ENCODE peak calls at places on chromosomes 13 and 19, in six cellular contexts. Q, S, A, R, H and B are unnamed samples.

GRCh38 chr19:5665781-5666513 is 14.4 kb downstream of the MICOS13 start:
- DNase-seq in Q (no peak), S (peak), A (peak), R (no peak), H (peak), B (no peak)

GRCh38 chr13:40102854-40103253 is 447.4 kb downstream of the COG6 start:
- DNase-seq in Q (no peak), S (peak), A (peak), R (no peak), H (peak), B (no peak)

GRCh38 chr19:38228005-38228377 is 4.0 kb upstream of the DPF1 start:
- DNase-seq in Q (no peak), S (no peak), A (no peak), R (no peak), H (no peak), B (no peak)

GRCh38 chr19:31483226-31483857 is 134.1 kb upstream of the TSHZ3 start:
- DNase-seq in Q (no peak), S (no peak), A (no peak), R (no peak), H (no peak), B (no peak)

GRCh38 chr13:99182439-99182838 is 18.2 kb upstream of the UBAC2 start:
- DNase-seq in Q (no peak), S (no peak), A (no peak), R (no peak), H (no peak), B (no peak)

GRCh38 chr19:33024398-33024797 is 40.3 kb downstream of the RHPN2 start:
- DNase-seq in Q (no peak), S (no peak), A (no peak), R (no peak), H (no peak), B (no peak)

GRCh38 chr19:42053037-42053935 is 16.7 kb downstream of the GRIK5 start:
- DNase-seq in Q (no peak), S (no peak), A (no peak), R (no peak), H (no peak), B (no peak)

GRCh38 chr19:53131085-53131484 is 1.6 kb downstream of the ZNF415 start:
- DNase-seq in Q (no peak), S (no peak), A (no peak), R (no peak), H (no peak), B (no peak)

GRCh38 chr13:101424381-101425155 is 8.3 kb upstream of the NALCN start:
- DNase-seq in Q (no peak), S (peak), A (no peak), R (no peak), H (no peak), B (no peak)

GRCh38 chr13:39840201-39840600 is 184.7 kb downstream of the COG6 start:
- DNase-seq in Q (no peak), S (no peak), A (no peak), R (no peak), H (no peak), B (no peak)

GRCh38 chr19:495440-496332 is 600 bp upstream of the MADCAM1 start:
- DNase-seq in Q (no peak), S (no peak), A (peak), R (peak), H (peak), B (peak)

GRCh38 chr13:51035469-51035868 is 75.6 kb downstream of the C13orf42 start:
- DNase-seq in Q (no peak), S (no peak), A (no peak), R (no peak), H (no peak), B (no peak)

GRCh38 chr13:31761951-31762350 is 22.6 kb downstream of the RXFP2 start:
- DNase-seq in Q (no peak), S (no peak), A (no peak), R (no peak), H (no peak), B (no peak)

DNA sequence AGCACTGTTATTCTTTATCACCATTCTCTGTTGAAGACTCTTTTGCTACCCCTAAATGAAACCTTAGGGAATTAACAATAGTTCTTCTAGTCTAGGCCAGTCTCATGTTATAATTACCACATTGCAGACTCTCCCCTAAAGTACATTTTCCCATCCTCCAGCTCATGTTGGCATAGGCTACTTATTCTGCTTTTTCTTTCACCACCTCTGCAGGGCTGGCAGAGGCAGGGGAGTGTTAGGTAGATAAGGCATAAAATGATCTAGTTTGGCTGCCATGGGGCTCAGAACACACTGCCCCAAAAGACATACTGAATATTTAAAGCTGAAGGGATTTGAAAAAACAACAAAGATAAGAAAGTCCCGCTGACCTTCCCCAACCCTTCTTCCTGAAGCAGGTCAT is 82.7 kb upstream of the RFC3 start:
- DNase-seq in Q (no peak), S (no peak), A (no peak), R (no peak), H (no peak), B (no peak)
- TF ChIP-seq CTCF in Q (no peak), S (no peak), A (no peak), R (no peak), H (no peak), B (no peak)

GRCh38 chr13:92974905-92975429 is 251.6 kb upstream of the GPC6 start:
- DNase-seq in Q (no peak), S (no peak), A (no peak), R (no peak), H (no peak), B (no peak)
- H3K4me3 ChIP-seq in Q (no peak), S (no peak), A (no peak), R (no peak), H (no peak), B (no peak)

GRCh38 chr19:3979289-3979673 is 6.0 kb downstream of the EEF2 start:
- DNase-seq in Q (peak), S (no peak), A (no peak), R (no peak), H (no peak), B (no peak)

GRCh38 chr19:3978145-3978544 is 7.1 kb downstream of the EEF2 start:
- DNase-seq in Q (no peak), S (no peak), A (no peak), R (no peak), H (no peak), B (no peak)

GRCh38 chr19:3975637-3976087 is 4.8 kb upstream of the DAPK3 start:
- DNase-seq in Q (no peak), S (no peak), A (no peak), R (no peak), H (no peak), B (no peak)

GRCh38 chr19:3976495-3977241 is 5.8 kb upstream of the DAPK3 start:
- DNase-seq in Q (peak), S (no peak), A (no peak), R (no peak), H (no peak), B (no peak)

GRCh38 chr19:3977242-3978143 is 6.6 kb upstream of the DAPK3 start:
- DNase-seq in Q (peak), S (no peak), A (no peak), R (no peak), H (no peak), B (no peak)
- TF ChIP-seq CTCF in Q (no peak), S (peak), A (no peak), R (no peak), H (no peak), B (peak)

DNA sequence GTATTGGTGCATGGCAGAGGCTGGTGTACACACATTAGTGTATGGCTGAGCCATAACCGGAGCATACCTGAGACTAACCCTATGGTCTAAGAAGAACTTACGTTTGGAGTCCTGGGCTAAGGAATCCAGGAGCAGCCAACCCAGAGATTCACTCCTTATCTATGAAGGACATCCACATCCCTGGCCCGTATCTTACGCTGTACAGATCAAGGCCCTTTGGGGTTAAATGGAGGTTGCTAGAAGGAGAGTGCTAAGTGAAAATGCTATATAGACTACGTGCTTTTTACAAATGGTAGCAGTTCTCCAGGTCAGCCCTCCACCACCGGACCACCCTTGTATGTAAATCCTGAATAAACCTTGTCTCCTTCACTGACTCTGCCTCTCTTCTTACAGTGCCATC is 1.9 kb upstream of the SUGT1 start:
- DNase-seq in Q (no peak), S (no peak), A (no peak), R (no peak), H (no peak), B (no peak)
- H3K4me3 ChIP-seq in Q (peak), S (peak), A (peak), R (peak), H (peak), B (peak)

DNA sequence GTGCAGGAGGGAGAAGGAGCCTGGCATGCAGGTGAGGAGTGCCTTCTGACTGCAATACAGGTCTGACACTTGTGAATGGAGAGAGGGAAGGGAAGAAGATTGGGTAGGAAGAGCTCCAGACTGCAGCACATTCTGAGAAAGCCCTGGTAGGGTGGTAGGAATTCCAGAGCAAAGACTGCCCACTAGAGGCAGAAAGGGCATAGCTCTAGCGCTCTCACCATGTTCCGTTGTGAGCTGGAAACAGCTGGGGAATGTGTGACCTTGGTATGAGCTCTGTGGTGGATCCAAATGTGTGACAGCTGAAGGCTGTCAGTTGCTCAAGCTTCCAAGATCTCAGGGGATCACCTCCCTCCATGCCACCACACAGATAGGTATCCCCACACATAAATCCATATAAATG is 2.9 kb upstream of the MTUS2 start:
- DNase-seq in Q (no peak), S (no peak), A (peak), R (no peak), H (no peak), B (no peak)
- TF ChIP-seq CTCF in Q (no peak), S (no peak), A (no peak), R (no peak), H (no peak), B (no peak)

DNA sequence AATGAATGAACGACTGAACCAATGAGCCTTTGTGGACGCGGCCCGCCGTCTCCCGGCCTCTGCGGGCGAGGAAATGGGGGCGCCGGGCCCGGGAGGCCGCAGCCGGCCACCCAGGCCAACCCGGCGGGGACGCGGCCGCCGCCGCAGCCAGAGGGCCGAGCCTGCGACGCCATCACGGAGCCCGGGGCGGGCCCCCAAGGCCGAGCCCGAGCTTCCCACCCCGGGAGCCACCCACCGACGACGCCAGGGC is 216 bp downstream of the SUGP2 start:
- DNase-seq in Q (no peak), S (no peak), A (no peak), R (no peak), H (no peak), B (no peak)
- H3K4me3 ChIP-seq in Q (peak), S (peak), A (peak), R (peak), H (peak), B (peak)

GRCh38 chr19:39557791-39558622 is 18.0 kb upstream of the EID2 start:
- DNase-seq in Q (no peak), S (no peak), A (no peak), R (no peak), H (no peak), B (peak)

GRCh38 chr19:39555883-39556282 is 15.9 kb upstream of the EID2 start:
- DNase-seq in Q (no peak), S (no peak), A (no peak), R (no peak), H (no peak), B (no peak)

GRCh38 chr19:39554701-39555311 is 14.8 kb upstream of the EID2 start:
- DNase-seq in Q (no peak), S (no peak), A (no peak), R (no peak), H (no peak), B (no peak)

GRCh38 chr19:39563408-39563807 is 23.4 kb upstream of the EID2 start:
- DNase-seq in Q (no peak), S (no peak), A (peak), R (no peak), H (peak), B (no peak)

GRCh38 chr19:39558623-39559117 is 18.7 kb upstream of the EID2 start:
- DNase-seq in Q (no peak), S (no peak), A (no peak), R (no peak), H (no peak), B (no peak)
- TF ChIP-seq CTCF in Q (no peak), S (no peak), A (no peak), R (no peak), H (no peak), B (no peak)

DNA sequence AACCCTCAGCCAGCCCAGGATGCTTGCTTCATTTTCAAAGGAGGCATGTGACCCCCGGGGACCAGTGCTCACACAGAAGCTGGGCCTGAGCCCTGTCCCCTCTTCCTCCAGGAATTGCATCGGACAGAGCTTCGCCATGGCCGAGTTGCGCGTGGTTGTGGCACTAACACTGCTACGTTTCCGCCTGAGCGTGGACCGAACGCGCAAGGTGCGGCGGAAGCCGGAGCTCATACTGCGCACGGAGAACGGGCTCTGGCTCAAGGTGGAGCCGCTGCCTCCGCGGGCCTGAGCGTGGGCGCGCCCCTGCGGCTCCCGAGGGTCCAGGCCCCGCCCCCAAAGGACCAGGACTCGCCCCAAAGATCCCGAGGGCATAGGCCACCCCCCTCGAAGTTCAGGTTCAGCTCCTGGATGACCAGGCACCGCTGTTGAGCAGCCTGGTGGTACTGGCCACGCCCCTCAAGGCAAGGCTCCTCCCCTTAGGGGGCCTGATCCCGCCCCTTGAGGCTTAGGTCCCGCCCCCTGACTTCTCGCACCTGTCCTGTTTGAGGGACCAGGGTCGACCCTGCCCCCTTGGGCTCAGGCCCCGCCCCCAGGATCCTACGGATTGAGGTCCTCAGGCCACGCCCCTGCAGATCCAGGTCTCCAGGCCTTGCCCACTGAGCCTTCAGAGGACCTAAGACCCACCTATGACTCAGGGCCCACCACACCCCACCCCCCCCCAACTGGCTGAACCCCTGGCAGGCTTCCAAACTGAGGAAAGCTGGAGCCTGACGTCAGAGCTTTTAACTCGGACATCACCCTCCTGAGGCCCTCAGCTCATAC is 43.1 kb downstream of the CYP4F22 start:
- DNase-seq in Q (peak), S (no peak), A (peak), R (no peak), H (peak), B (peak)
- H3K4me3 ChIP-seq in Q (peak), S (peak), A (peak), R (peak), H (peak), B (peak)